ENCODE peak calls at places on chromosomes 16 and 17, in four cellular contexts. One of them, this sample, is unnamed.
A peak's percentile ranks its signal among the peaks of the same experiment; 100 is the strongest.

GRCh38 chr17:39139137-39139516 is 12.3 kb downstream of the PLXDC1 start:
- DNase-seq in fibroblast of the aortic adventitia: peak; percentile 72
- DNase-seq in psoas muscle: no peak
- DNase-seq in PC-9: peak; percentile 86
- DNase-seq in this sample: no peak

GRCh38 chr17:7582401-7583252 is 1.0 kb upstream of the MPDU1 start:
- DNase-seq in fibroblast of the aortic adventitia: no peak
- DNase-seq in PC-9: no peak
- DNase-seq in psoas muscle: peak; percentile 75
- DNase-seq in this sample: no peak

GRCh38 chr17:47323382-47324223 is at the start of gene EFCAB13:
- DNase-seq in PC-9: peak; percentile 84
- DNase-seq in psoas muscle: peak; percentile 94
- DNase-seq in fibroblast of the aortic adventitia: peak; percentile 62
- DNase-seq in this sample: peak; percentile 86

GRCh38 chr16:69626256-69626655 is 60.5 kb downstream of the NFAT5 start:
- DNase-seq in psoas muscle: no peak
- DNase-seq in PC-9: no peak
- DNase-seq in fibroblast of the aortic adventitia: peak; percentile 50
- DNase-seq in this sample: no peak

GRCh38 chr16:53042235-53042645 is 10.5 kb downstream of the CHD9NB start:
- DNase-seq in fibroblast of the aortic adventitia: no peak
- DNase-seq in psoas muscle: no peak
- DNase-seq in PC-9: no peak
- DNase-seq in this sample: no peak

GRCh38 chr17:27919120-27919519 is 26.0 kb upstream of the LYRM9 start:
- DNase-seq in psoas muscle: no peak
- DNase-seq in PC-9: no peak
- DNase-seq in fibroblast of the aortic adventitia: no peak
- DNase-seq in this sample: no peak

GRCh38 chr17:37842401-37842800 is 81.8 kb upstream of the TBC1D3K start:
- DNase-seq in fibroblast of the aortic adventitia: no peak
- DNase-seq in PC-9: no peak
- DNase-seq in psoas muscle: no peak
- DNase-seq in this sample: no peak

GRCh38 chr16:56931253-56931768 is 631 bp upstream of the HERPUD1 start:
- DNase-seq in fibroblast of the aortic adventitia: no peak
- DNase-seq in psoas muscle: no peak
- DNase-seq in PC-9: no peak
- DNase-seq in this sample: peak; percentile 91

GRCh38 chr16:29674188-29674587 is 4.8 kb upstream of the QPRT start:
- DNase-seq in psoas muscle: peak; percentile 71
- DNase-seq in PC-9: no peak
- DNase-seq in fibroblast of the aortic adventitia: peak; percentile 47
- DNase-seq in this sample: no peak

GRCh38 chr16:72501739-72502653 is 330.0 kb upstream of the PMFBP1 start:
- DNase-seq in PC-9: peak; percentile 41
- DNase-seq in psoas muscle: peak; percentile 57
- DNase-seq in fibroblast of the aortic adventitia: peak; percentile 88
- DNase-seq in this sample: peak; percentile 42

GRCh38 chr17:21573961-21574610 is 118.2 kb upstream of the KCNJ18 start:
- DNase-seq in fibroblast of the aortic adventitia: peak; percentile 85
- DNase-seq in PC-9: no peak
- DNase-seq in psoas muscle: peak; percentile 80
- DNase-seq in this sample: no peak

GRCh38 chr17:5770556-5771270 is 186.4 kb upstream of the NLRP1 start:
- DNase-seq in psoas muscle: no peak
- DNase-seq in fibroblast of the aortic adventitia: no peak
- DNase-seq in PC-9: no peak
- DNase-seq in this sample: no peak

GRCh38 chr17:51004249-51004648 is 116.4 kb downstream of the SPAG9 start:
- DNase-seq in fibroblast of the aortic adventitia: no peak
- DNase-seq in PC-9: no peak
- DNase-seq in psoas muscle: no peak
- DNase-seq in this sample: no peak

GRCh38 chr17:17015221-17015620 is 27.0 kb upstream of the MPRIP start:
- DNase-seq in psoas muscle: no peak
- DNase-seq in fibroblast of the aortic adventitia: no peak
- DNase-seq in PC-9: no peak
- DNase-seq in this sample: no peak

GRCh38 chr16:28264656-28265055 is 27.7 kb upstream of the SBK1 start:
- DNase-seq in fibroblast of the aortic adventitia: no peak
- DNase-seq in PC-9: peak; percentile 68
- DNase-seq in psoas muscle: peak; percentile 75
- DNase-seq in this sample: no peak

GRCh38 chr16:70656712-70657263 is 10.4 kb downstream of the IL34 start:
- DNase-seq in fibroblast of the aortic adventitia: no peak
- DNase-seq in psoas muscle: no peak
- DNase-seq in PC-9: no peak
- DNase-seq in this sample: no peak

GRCh38 chr17:28777178-28777577 is 33.4 kb downstream of the TRAF4 start:
- DNase-seq in fibroblast of the aortic adventitia: no peak
- DNase-seq in PC-9: no peak
- DNase-seq in psoas muscle: no peak
- DNase-seq in this sample: no peak

GRCh38 chr16:56513972-56514371 is 5.9 kb downstream of the BBS2 start:
- DNase-seq in fibroblast of the aortic adventitia: peak; percentile 79
- DNase-seq in PC-9: peak; percentile 31
- DNase-seq in psoas muscle: no peak
- DNase-seq in this sample: peak; percentile 38

GRCh38 chr17:28511858-28512461 is 5.8 kb downstream of the FOXN1 start:
- DNase-seq in fibroblast of the aortic adventitia: no peak
- DNase-seq in psoas muscle: no peak
- DNase-seq in PC-9: no peak
- DNase-seq in this sample: no peak

GRCh38 chr17:50314456-50315011 is 31.4 kb upstream of the XYLT2 start:
- DNase-seq in psoas muscle: no peak
- DNase-seq in PC-9: no peak
- DNase-seq in fibroblast of the aortic adventitia: no peak
- DNase-seq in this sample: no peak

GRCh38 chr16:30658731-30659506 is 688 bp downstream of the FBRS start:
- DNase-seq in psoas muscle: peak; percentile 93
- DNase-seq in fibroblast of the aortic adventitia: peak; percentile 98
- DNase-seq in PC-9: no peak
- DNase-seq in this sample: peak; percentile 87

GRCh38 chr17:4582691-4583090 is 1.6 kb upstream of the SMTNL2 start:
- DNase-seq in psoas muscle: peak; percentile 41
- DNase-seq in PC-9: no peak
- DNase-seq in fibroblast of the aortic adventitia: no peak
- DNase-seq in this sample: no peak

GRCh38 chr16:85514601-85515318 is 98.4 kb upstream of the GSE1 start:
- DNase-seq in psoas muscle: peak; percentile 85
- DNase-seq in PC-9: peak; percentile 87
- DNase-seq in fibroblast of the aortic adventitia: peak; percentile 95
- DNase-seq in this sample: no peak

GRCh38 chr17:31310260-31310659 is 3.6 kb downstream of the EVI2B start:
- DNase-seq in fibroblast of the aortic adventitia: no peak
- DNase-seq in PC-9: no peak
- DNase-seq in psoas muscle: no peak
- DNase-seq in this sample: peak; percentile 23

GRCh38 chr17:35864853-35865252 is 3.8 kb downstream of the HEATR9 start:
- DNase-seq in fibroblast of the aortic adventitia: no peak
- DNase-seq in psoas muscle: no peak
- DNase-seq in PC-9: no peak
- DNase-seq in this sample: no peak

GRCh38 chr17:1007310-1008007 is 10.5 kb downstream of the TIMM22 start:
- DNase-seq in PC-9: no peak
- DNase-seq in psoas muscle: no peak
- DNase-seq in fibroblast of the aortic adventitia: no peak
- DNase-seq in this sample: no peak

GRCh38 chr16:67662653-67663010 is 1.9 kb downstream of the PARD6A start:
- DNase-seq in fibroblast of the aortic adventitia: no peak
- DNase-seq in psoas muscle: no peak
- DNase-seq in PC-9: no peak
- DNase-seq in this sample: no peak

GRCh38 chr17:13120864-13121263 is 103.0 kb upstream of the ELAC2 start:
- DNase-seq in PC-9: no peak
- DNase-seq in fibroblast of the aortic adventitia: no peak
- DNase-seq in psoas muscle: no peak
- DNase-seq in this sample: no peak

GRCh38 chr17:45261577-45262515 is at the start of gene SPATA32:
- DNase-seq in psoas muscle: peak; percentile 76
- DNase-seq in fibroblast of the aortic adventitia: peak; percentile 24
- DNase-seq in PC-9: no peak
- DNase-seq in this sample: peak; percentile 66

GRCh38 chr17:69761767-69762321 is 313.2 kb upstream of the KCNJ16 start:
- DNase-seq in fibroblast of the aortic adventitia: peak; percentile 96
- DNase-seq in psoas muscle: no peak
- DNase-seq in PC-9: peak; percentile 19
- DNase-seq in this sample: no peak

GRCh38 chr16:3640207-3640606 is 14.3 kb upstream of the DNASE1 start:
- DNase-seq in fibroblast of the aortic adventitia: no peak
- DNase-seq in psoas muscle: no peak
- DNase-seq in PC-9: no peak
- DNase-seq in this sample: no peak

GRCh38 chr17:29559640-29560039 is 7.2 kb downstream of the ABHD15 start:
- DNase-seq in psoas muscle: no peak
- DNase-seq in fibroblast of the aortic adventitia: no peak
- DNase-seq in PC-9: no peak
- DNase-seq in this sample: no peak

GRCh38 chr16:81429045-81429521 is 15.5 kb upstream of the CMIP start:
- DNase-seq in PC-9: peak; percentile 52
- DNase-seq in fibroblast of the aortic adventitia: peak; percentile 53
- DNase-seq in psoas muscle: no peak
- DNase-seq in this sample: peak; percentile 64

GRCh38 chr17:62897706-62898105 is 68.3 kb upstream of the TANC2 start:
- DNase-seq in fibroblast of the aortic adventitia: no peak
- DNase-seq in PC-9: no peak
- DNase-seq in psoas muscle: no peak
- DNase-seq in this sample: no peak

This sample was measured in germinal center.